ENCODE peak calls at places on chromosomes 2 and 18, in four cellular contexts. Z, G, L and A are unnamed samples.

GRCh38 chr2:63792523-63792922 is 49.2 kb upstream of the UGP2 start:
- DNase-seq in G (peak; percentile 25), L (peak; percentile 33), Z (no peak), A (no peak)

GRCh38 chr18:10455726-10456453 is 1.5 kb downstream of the APCDD1 start:
- DNase-seq in Z (no peak), G (no peak), L (no peak), A (no peak)

GRCh38 chr18:14962626-14963025 is 214.7 kb downstream of the ANKRD30B start:
- DNase-seq in Z (no peak), L (no peak), G (no peak), A (no peak)

GRCh38 chr2:68715353-68716041 is 19.1 kb upstream of the ARHGAP25 start:
- DNase-seq in L (peak; percentile 70), G (peak; percentile 81), Z (peak; percentile 72), A (peak; percentile 52)

GRCh38 chr2:235614176-235614860 is 120.5 kb downstream of the AGAP1 start:
- DNase-seq in G (no peak), Z (no peak), L (peak; percentile 61), A (peak; percentile 13)

GRCh38 chr2:30072250-30072842 is 74.5 kb upstream of the YPEL5 start:
- DNase-seq in Z (peak; percentile 70), L (peak; percentile 75), G (peak; percentile 74), A (peak; percentile 80)

GRCh38 chr2:168566974-168567650 is 111.0 kb downstream of the CERS6 start:
- DNase-seq in G (no peak), L (no peak), Z (no peak), A (no peak)

GRCh38 chr2:57443985-57444501 is 602.6 kb upstream of the VRK2 start:
- DNase-seq in L (peak; percentile 49), Z (peak; percentile 9), G (no peak), A (no peak)

GRCh38 chr2:217364224-217364623 is 504.4 kb upstream of the TNP1 start:
- DNase-seq in Z (no peak), G (no peak), L (no peak), A (no peak)

GRCh38 chr2:26591619-26592505 is 49.3 kb downstream of the CIB4 start:
- DNase-seq in L (no peak), G (no peak), Z (no peak), A (no peak)

GRCh38 chr2:33013684-33014110 is 66.9 kb downstream of the LTBP1 start:
- DNase-seq in L (no peak), G (no peak), Z (no peak), A (no peak)

GRCh38 chr2:40256649-40257048 is 195.2 kb downstream of the SLC8A1 start:
- DNase-seq in G (peak; percentile 26), Z (no peak), L (peak; percentile 24), A (no peak)

GRCh38 chr2:212421571-212422334 is 116.8 kb downstream of the ERBB4 start:
- DNase-seq in L (no peak), Z (no peak), G (no peak), A (no peak)

GRCh38 chr18:23138470-23138869 is 3.2 kb downstream of the CABLES1 start:
- DNase-seq in L (no peak), Z (no peak), G (no peak), A (peak; percentile 17)

GRCh38 chr2:145753966-145754365 is 1234.0 kb upstream of the ZEB2 start:
- DNase-seq in G (no peak), L (peak; percentile 18), Z (no peak), A (no peak)

GRCh38 chr2:176356251-176356650 is 87.0 kb downstream of the MTX2 start:
- DNase-seq in G (no peak), L (no peak), Z (no peak), A (no peak)

GRCh38 chr18:29418136-29418535 is 1241.2 kb upstream of the CDH2 start:
- DNase-seq in L (no peak), Z (no peak), G (no peak), A (no peak)

GRCh38 chr18:36623681-36624080 is 205.1 kb downstream of the TPGS2 start:
- DNase-seq in L (no peak), G (no peak), Z (no peak), A (no peak)

GRCh38 chr2:39603436-39603835 is 62.3 kb upstream of the TMEM178A start:
- DNase-seq in G (no peak), Z (no peak), L (peak; percentile 32), A (no peak)

GRCh38 chr2:188382107-188382506 is 90.4 kb downstream of the GULP1 start:
- DNase-seq in Z (no peak), G (no peak), L (no peak), A (no peak)

GRCh38 chr2:190863946-190864345 is 16.7 kb upstream of the GLS start:
- DNase-seq in L (no peak), Z (no peak), G (no peak), A (no peak)

GRCh38 chr18:56825312-56825711 is 174.2 kb downstream of the WDR7 start:
- DNase-seq in L (peak; percentile 52), G (no peak), Z (no peak), A (no peak)

DNA sequence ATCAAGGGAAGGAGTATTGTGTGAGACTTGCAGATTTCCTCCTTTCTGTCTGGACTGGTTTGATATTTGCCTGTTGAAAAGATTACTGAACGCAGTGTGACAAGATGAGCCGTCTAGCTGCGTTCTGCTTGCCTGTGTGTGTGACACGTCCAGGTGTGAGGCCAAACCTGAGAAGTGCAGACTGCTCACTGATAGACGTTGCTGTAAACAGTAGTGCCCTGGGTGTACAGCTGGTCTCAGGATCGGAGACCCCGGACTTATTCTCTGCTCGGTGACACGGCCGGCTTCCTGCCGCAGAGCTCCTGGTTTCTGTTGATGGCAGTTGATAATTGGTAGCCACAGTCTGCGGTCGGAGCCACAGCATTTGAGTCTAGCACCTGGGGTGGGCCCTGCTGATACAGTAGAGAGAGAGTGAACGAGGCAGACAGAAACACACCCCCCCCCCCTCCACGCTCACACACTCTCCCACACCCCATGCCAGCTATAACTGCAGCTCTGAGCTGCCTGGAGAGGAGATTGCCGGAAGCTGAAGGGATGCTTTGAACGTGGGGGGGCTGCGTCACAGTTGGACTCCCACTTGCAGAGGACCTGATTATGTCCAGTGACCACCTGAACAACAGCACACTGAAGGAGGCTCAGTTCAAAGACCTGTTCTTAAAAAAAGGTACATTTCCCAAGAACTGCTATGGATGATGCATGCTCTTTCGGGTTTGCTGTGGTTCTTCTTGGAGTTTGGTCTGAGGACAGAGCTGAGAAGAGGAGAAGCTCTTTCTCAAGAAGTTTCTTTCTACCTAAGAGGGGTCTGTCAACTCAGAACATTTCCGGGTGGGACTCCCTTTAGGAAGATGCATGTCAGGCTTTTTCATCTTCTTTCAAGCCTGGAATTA is 114.0 kb downstream of the FAM210A start:
- DNase-seq in Z (no peak), L (peak; percentile 61), G (no peak), A (no peak)
- TF ChIP-seq POLR2A in Z (no peak), L (no peak), G (no peak), A (no peak)

GRCh38 chr2:73114273-73114867 is 1.6 kb upstream of the RAB11FIP5 start:
- DNase-seq in L (no peak), G (no peak), Z (no peak), A (no peak)

GRCh38 chr2:73113634-73113958 is 848 bp upstream of the RAB11FIP5 start:
- DNase-seq in L (no peak), Z (no peak), G (peak; percentile 64), A (no peak)

GRCh38 chr2:73111300-73112025 is 1.3 kb downstream of the RAB11FIP5 start:
- DNase-seq in G (peak; percentile 61), L (peak; percentile 28), Z (peak; percentile 59), A (no peak)

GRCh38 chr2:73112026-73112912 is 479 bp downstream of the RAB11FIP5 start:
- DNase-seq in G (peak; percentile 61), Z (peak; percentile 35), L (peak; percentile 29), A (peak; percentile 34)

DNA sequence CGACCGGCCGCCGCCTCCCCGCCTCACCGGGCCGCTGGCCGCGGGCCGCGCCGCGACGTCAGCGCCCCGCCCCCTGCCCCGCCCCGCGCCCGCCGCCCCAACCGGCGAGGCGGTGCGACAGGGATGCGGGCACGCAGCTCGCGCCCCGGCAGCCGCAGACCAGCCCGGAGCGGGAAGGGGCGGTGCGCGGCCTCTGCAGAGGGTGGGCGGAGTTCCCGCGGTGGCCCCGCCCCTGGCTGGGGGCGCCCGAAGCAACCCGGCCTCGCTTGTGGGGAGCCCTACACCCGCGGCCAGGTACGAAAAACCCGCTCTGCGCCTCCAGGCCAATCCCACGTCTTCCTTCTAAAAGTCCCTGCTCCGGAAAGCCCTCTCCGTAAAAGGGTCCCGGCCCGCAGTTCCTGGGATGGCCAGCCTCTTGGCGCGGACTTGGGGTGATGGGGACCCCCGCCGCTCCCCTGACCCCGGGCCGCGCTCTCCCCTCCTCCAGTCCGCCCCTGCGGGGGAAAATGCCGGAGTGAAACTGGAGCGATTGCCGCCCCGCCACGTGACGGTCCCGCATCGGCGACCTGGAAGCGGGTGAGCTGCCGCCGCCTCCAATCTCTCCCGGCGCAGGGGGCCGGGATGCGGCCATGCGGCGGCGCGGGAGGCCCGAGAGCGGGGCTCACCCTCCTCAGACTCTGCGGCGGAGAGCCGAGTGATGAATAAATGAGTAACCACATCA is at the start of gene RAB11FIP5:
- DNase-seq in L (peak; percentile 67), Z (peak; percentile 74), G (peak; percentile 81), A (peak; percentile 69)
- TF ChIP-seq POLR2A in L (no peak), Z (peak; percentile 76), G (peak; percentile 23), A (no peak)

GRCh38 chr2:108786354-108787208 is at the start of gene CCDC138:
- DNase-seq in G (peak; percentile 88), L (peak; percentile 97), Z (peak; percentile 91), A (peak; percentile 93)
- TF ChIP-seq POLR2A in G (peak; percentile 69), L (peak; percentile 81), Z (peak; percentile 60), A (peak; percentile 57)

GRCh38 chr2:218658671-218659257 is 659 bp downstream of the ZNF142 start:
- DNase-seq in L (peak; percentile 76), Z (no peak), G (peak; percentile 75), A (peak; percentile 69)

GRCh38 chr2:218659988-218660358 is 490 bp downstream of the BCS1L start:
- DNase-seq in G (no peak), L (no peak), Z (no peak), A (no peak)

GRCh38 chr2:218662377-218662776 is 2.9 kb downstream of the BCS1L start:
- DNase-seq in Z (no peak), G (no peak), L (no peak), A (no peak)

GRCh38 chr2:218662827-218663226 is 3.3 kb downstream of the BCS1L start:
- DNase-seq in Z (no peak), L (no peak), G (no peak), A (no peak)

GRCh38 chr2:218659258-218659987 is at the start of the genes BCS1L and ZNF142:
- DNase-seq in Z (peak; percentile 93), L (peak; percentile 98), G (peak; percentile 90), A (peak; percentile 90)
- TF ChIP-seq POLR2A in Z (peak; percentile 71), L (peak; percentile 74), G (peak; percentile 91), A (peak; percentile 78)

DNA sequence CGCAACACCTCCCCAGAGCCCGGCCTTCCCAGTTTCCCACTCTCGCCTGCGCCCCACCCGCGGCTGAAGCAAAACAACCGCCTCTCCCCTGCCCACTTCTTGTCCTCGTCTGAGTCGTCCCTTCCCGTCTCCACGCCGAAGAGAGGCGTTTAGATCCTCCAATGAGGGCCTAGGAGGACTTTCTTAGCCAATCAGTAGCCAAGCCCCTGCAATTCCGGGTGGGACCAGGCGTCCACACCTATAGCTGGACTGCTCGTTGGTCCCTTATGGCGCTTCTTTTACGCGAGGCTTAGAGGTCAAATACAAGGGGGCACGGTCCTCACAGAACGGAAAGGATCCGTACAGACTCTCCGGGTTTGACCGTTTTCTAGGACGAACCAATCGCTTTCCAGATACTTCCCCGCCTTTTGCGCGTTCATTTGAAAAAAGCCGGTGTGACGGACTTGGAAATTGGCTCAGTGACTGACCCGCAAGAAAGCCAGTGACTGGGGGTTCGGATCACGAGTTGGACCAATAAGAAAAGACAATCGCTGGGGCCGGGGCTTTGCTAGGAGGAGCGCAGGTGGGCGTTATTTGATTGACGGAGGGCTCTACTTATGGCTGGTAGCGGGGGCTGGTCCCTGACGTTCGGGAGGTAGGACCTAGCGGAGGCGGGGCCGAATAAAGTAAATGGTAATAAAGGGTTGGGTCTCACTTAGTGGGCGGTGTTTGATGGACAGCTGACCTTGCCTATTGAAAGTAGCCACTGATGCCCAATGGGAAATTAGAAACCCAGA is 579 bp upstream of the PPM1B start:
- DNase-seq in L (peak; percentile 100), G (peak; percentile 100), Z (peak; percentile 100), A (peak; percentile 100)
- TF ChIP-seq POLR2A in L (peak; percentile 38), G (no peak), Z (peak; percentile 26), A (peak; percentile 73)